ENCODE peak calls at places on chromosomes 6 and 20, in seven cellular contexts. O, Q, R, W, S, U and P are unnamed samples.

GRCh38 chr6:140752234-140752633 is 1377.8 kb upstream of the CITED2 start:
- DNase-seq in O (no peak), Q (no peak), R (no peak), W (no peak), S (no peak), U (no peak), P (no peak)

GRCh38 chr6:137271245-137272183 is 52.3 kb upstream of the IFNGR1 start:
- DNase-seq in O (peak; percentile 65), Q (peak; percentile 26), R (peak; percentile 72), W (peak; percentile 48), S (no peak), U (peak; percentile 28), P (peak; percentile 82)

GRCh38 chr6:119040229-119040628 is 38.2 kb downstream of the FAM184A start:
- DNase-seq in O (no peak), Q (no peak), R (no peak), W (no peak), S (no peak), U (no peak), P (peak; percentile 57)

GRCh38 chr6:152151930-152152329 is 344.4 kb downstream of the ESR1 start:
- DNase-seq in O (no peak), Q (no peak), R (no peak), W (no peak), S (peak; percentile 4), U (no peak), P (no peak)

GRCh38 chr20:63017826-63018411 is 11.2 kb upstream of the BHLHE23 start:
- DNase-seq in O (no peak), Q (no peak), R (no peak), W (no peak), S (no peak), U (no peak), P (no peak)

GRCh38 chr6:160041608-160042007 is 72.7 kb downstream of the IGF2R start:
- DNase-seq in O (no peak), Q (peak; percentile 66), R (no peak), W (no peak), S (no peak), U (no peak), P (no peak)

GRCh38 chr20:34637245-34638185 is 39.4 kb downstream of the PIGU start:
- DNase-seq in O (no peak), Q (peak; percentile 74), R (no peak), W (no peak), S (no peak), U (no peak), P (no peak)

GRCh38 chr20:58492795-58493538 is 22.2 kb downstream of the APCDD1L start:
- DNase-seq in O (no peak), Q (no peak), R (no peak), W (no peak), S (no peak), U (no peak), P (no peak)

GRCh38 chr6:47179286-47179685 is 130.4 kb downstream of the TNFRSF21 start:
- DNase-seq in O (no peak), Q (no peak), R (no peak), W (peak; percentile 2), S (no peak), U (no peak), P (no peak)

GRCh38 chr6:63804381-63804956 is 168.9 kb downstream of the PHF3 start:
- DNase-seq in O (peak; percentile 18), Q (peak; percentile 67), R (peak; percentile 26), W (no peak), S (no peak), U (no peak), P (no peak)

GRCh38 chr20:34074101-34074760 is 37.8 kb downstream of the EIF2S2 start:
- DNase-seq in O (no peak), Q (no peak), R (peak; percentile 69), W (no peak), S (no peak), U (no peak), P (no peak)

GRCh38 chr20:52340036-52340634 is 148.6 kb upstream of the ZFP64 start:
- DNase-seq in O (peak; percentile 1), Q (no peak), R (peak; percentile 23), W (peak; percentile 62), S (no peak), U (no peak), P (peak; percentile 90)

GRCh38 chr6:157497579-157497978 is 116.6 kb downstream of the ZDHHC14 start:
- DNase-seq in O (no peak), Q (peak; percentile 10), R (no peak), W (no peak), S (no peak), U (no peak), P (no peak)

GRCh38 chr6:93663111-93663510 is 243.8 kb upstream of the EPHA7 start:
- DNase-seq in O (no peak), Q (no peak), R (no peak), W (no peak), S (no peak), U (no peak), P (no peak)

GRCh38 chr6:3376888-3377535 is 79.8 kb downstream of the SLC22A23 start:
- DNase-seq in O (no peak), Q (no peak), R (no peak), W (no peak), S (no peak), U (no peak), P (peak; percentile 71)

GRCh38 chr6:3392930-3393575 is 63.8 kb downstream of the SLC22A23 start:
- DNase-seq in O (no peak), Q (no peak), R (peak; percentile 79), W (no peak), S (peak; percentile 34), U (no peak), P (no peak)

GRCh38 chr6:111880181-111880944 is 7.1 kb upstream of the FYN start:
- DNase-seq in O (no peak), Q (peak; percentile 31), R (peak; percentile 28), W (no peak), S (no peak), U (no peak), P (peak; percentile 32)

GRCh38 chr6:34114695-34115395 is 31.0 kb downstream of the GRM4 start:
- DNase-seq in O (no peak), Q (no peak), R (no peak), W (no peak), S (no peak), U (no peak), P (peak; percentile 55)

GRCh38 chr20:51184289-51184688 is 161.4 kb upstream of the KCNG1 start:
- DNase-seq in O (no peak), Q (no peak), R (peak; percentile 38), W (no peak), S (no peak), U (no peak), P (no peak)